ENCODE peak calls at places on chromosomes 5 and 9, in four cellular contexts. D, Q, Y and G are unnamed samples.

GRCh38 chr5:142585451-142585850 is 100.4 kb downstream of the FGF1 start:
- DNase-seq in D (no peak), Q (no peak), Y (no peak), G (no peak)

GRCh38 chr5:172303996-172304335 is 20.4 kb upstream of the UBTD2 start:
- DNase-seq in D (no peak), Q (no peak), Y (no peak), G (no peak)

GRCh38 chr5:133991171-133991910 is 13.4 kb downstream of the VDAC1 start:
- DNase-seq in D (no peak), Q (no peak), Y (no peak), G (no peak)

GRCh38 chr5:128770907-128771306 is 194.4 kb upstream of the SLC27A6 start:
- DNase-seq in D (no peak), Q (no peak), Y (no peak), G (no peak)

GRCh38 chr5:65808261-65808741 is 86.3 kb downstream of the NLN start:
- DNase-seq in D (no peak), Q (no peak), Y (no peak), G (no peak)

GRCh38 chr5:85132269-85132668 is 747.6 kb upstream of the EDIL3 start:
- DNase-seq in D (no peak), Q (peak), Y (no peak), G (no peak)

GRCh38 chr9:79896390-79896789 is 324.6 kb downstream of the TLE4 start:
- DNase-seq in D (no peak), Q (no peak), Y (no peak), G (no peak)

GRCh38 chr5:110031402-110032140 is 341.8 kb downstream of the MAN2A1 start:
- DNase-seq in D (no peak), Q (no peak), Y (no peak), G (no peak)

GRCh38 chr5:116482394-116482793 is 92.2 kb downstream of the SEMA6A start:
- DNase-seq in D (no peak), Q (peak), Y (no peak), G (no peak)

GRCh38 chr9:16671591-16672137 is 198.8 kb downstream of the BNC2 start:
- DNase-seq in D (no peak), Q (peak), Y (no peak), G (no peak)

GRCh38 chr5:32961066-32961429 is 249.9 kb downstream of the NPR3 start:
- DNase-seq in D (no peak), Q (no peak), Y (no peak), G (no peak)

GRCh38 chr9:93463638-93464248 is 10.4 kb upstream of the FAM120AOS start:
- DNase-seq in D (no peak), Q (no peak), Y (no peak), G (no peak)

GRCh38 chr9:79193001-79193400 is 378.8 kb upstream of the TLE4 start:
- DNase-seq in D (no peak), Q (peak), Y (no peak), G (no peak)

GRCh38 chr9:94301577-94301976 is 26.9 kb downstream of the NUTM2F start:
- DNase-seq in D (no peak), Q (no peak), Y (no peak), G (no peak)

GRCh38 chr9:124506931-124507879 is at the start of gene NR5A1:
- DNase-seq in D (no peak), Q (no peak), Y (no peak), G (no peak)

GRCh38 chr5:12316812-12317211 is 412.6 kb upstream of the CTNND2 start:
- DNase-seq in D (no peak), Q (no peak), Y (no peak), G (no peak)

GRCh38 chr5:72515211-72515610 is 8.0 kb upstream of the ZNF366 start:
- DNase-seq in D (peak), Q (no peak), Y (no peak), G (no peak)

GRCh38 chr5:120463026-120463770 is 902 bp upstream of the PRR16 start:
- DNase-seq in D (no peak), Q (no peak), Y (no peak), G (no peak)

GRCh38 chr9:12696931-12697622 is 3.9 kb downstream of the TYRP1 start:
- DNase-seq in D (no peak), Q (peak), Y (no peak), G (no peak)

GRCh38 chr5:77733130-77733529 is 43.0 kb downstream of the TBCA start:
- DNase-seq in D (no peak), Q (peak), Y (no peak), G (no peak)

GRCh38 chr5:109936091-109936490 is 246.4 kb downstream of the MAN2A1 start:
- DNase-seq in D (no peak), Q (no peak), Y (no peak), G (no peak)

GRCh38 chr5:57804007-57804444 is 321.4 kb upstream of the ACTBL2 start:
- DNase-seq in D (no peak), Q (no peak), Y (no peak), G (no peak)

GRCh38 chr5:56910123-56910951 is 941 bp downstream of the SETD9 start:
- DNase-seq in D (peak), Q (no peak), Y (no peak), G (no peak)

GRCh38 chr5:168614661-168615060 is 35.5 kb upstream of the PANK3 start:
- DNase-seq in D (no peak), Q (no peak), Y (no peak), G (no peak)

GRCh38 chr9:131589124-131589711 is 43.9 kb downstream of the PRRT1B start:
- DNase-seq in D (peak), Q (no peak), Y (peak), G (no peak)

GRCh38 chr9:16337322-16338029 is 533.0 kb downstream of the BNC2 start:
- DNase-seq in D (no peak), Q (peak), Y (no peak), G (no peak)

GRCh38 chr5:79346420-79346824 is 110.5 kb downstream of the JMY start:
- DNase-seq in D (no peak), Q (no peak), Y (no peak), G (no peak)

GRCh38 chr9:93031629-93032431 is 26.7 kb upstream of the SUSD3 start:
- DNase-seq in D (no peak), Q (no peak), Y (no peak), G (no peak)

GRCh38 chr9:33192493-33193245 is 25.5 kb upstream of the B4GALT1 start:
- DNase-seq in D (no peak), Q (no peak), Y (no peak), G (no peak)

GRCh38 chr5:124743534-124744169 is 2.8 kb downstream of the ZNF608 start:
- DNase-seq in D (no peak), Q (no peak), Y (no peak), G (no peak)

GRCh38 chr5:66519626-66520025 is 76.6 kb upstream of the MAST4 start:
- DNase-seq in D (no peak), Q (no peak), Y (no peak), G (no peak)

GRCh38 chr9:109118802-109119438 is 827 bp downstream of the TMEM245 start:
- DNase-seq in D (peak), Q (peak), Y (no peak), G (no peak)

GRCh38 chr5:77259479-77259878 is 49.0 kb downstream of the PDE8B start:
- DNase-seq in D (no peak), Q (no peak), Y (no peak), G (no peak)

DNA sequence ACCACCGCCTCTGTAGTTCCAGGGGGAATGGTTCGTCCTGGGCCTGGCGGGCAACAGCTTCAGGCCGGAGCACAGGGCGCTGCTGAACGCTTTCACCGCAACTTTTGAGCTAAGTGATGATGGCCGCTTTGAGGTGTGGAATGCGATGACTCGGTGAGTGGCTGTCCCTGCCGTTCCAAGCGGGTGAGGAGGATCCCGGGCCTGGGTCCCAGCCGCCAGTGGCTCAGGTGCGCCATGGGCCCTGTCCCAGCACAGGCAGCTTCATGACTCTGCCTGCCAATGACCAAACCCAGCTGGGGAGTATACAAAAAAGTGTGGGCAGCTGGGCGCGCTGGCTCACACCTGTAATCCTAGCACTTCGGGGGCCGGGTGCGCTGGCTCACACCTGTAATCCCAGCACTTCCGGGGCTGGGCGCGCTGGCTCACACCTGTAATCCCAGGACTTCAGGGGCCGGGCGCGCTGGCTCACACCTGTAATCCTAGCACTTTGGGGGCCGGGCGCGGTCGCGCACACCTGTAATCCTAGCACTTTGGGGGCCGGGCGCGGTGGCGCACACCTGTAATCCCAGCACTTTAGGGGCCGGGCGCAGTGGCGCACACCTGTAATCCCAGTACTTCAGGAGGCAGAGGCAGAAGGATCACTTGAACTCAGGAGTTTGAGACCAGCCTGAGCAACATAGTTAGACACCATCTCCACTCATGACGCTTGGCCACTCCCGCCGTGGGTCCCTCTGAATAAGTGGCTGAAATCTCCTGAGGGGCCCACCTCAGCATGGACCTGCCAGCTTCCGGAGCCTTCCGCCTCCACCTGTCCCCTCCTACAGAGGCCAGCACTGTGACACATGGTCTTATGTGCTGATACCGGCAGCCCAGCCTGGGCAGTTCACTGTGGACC is 1.1 kb downstream of the LCN12 start:
- DNase-seq in D (no peak), Q (no peak), Y (no peak), G (no peak)
- H3K27ac ChIP-seq in D (no peak), Q (peak), Y (peak), G (no peak)

GRCh38 chr5:131164161-131164930 is 710 bp downstream of the HINT1 start:
- DNase-seq in D (peak), Q (peak), Y (peak), G (peak)
- TF ChIP-seq CTCF in D (no peak), Q (no peak), Y (no peak), G (no peak)

DNA sequence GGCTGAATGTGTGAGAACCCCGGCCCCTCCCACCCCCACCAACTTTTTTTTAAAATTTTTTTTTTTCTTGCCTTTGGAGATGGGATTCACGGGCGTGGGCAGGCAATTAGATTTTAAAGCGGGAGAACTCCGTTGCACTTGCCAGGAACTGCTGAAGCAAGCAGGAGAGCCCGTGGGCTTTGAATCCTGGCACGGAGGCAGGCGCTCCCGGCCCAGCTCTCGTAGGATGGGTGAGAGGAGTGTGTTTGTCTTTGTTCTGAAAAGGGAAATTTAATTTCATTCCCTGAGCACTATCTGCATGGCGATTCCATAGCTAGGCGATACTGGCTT is 54.3 kb upstream of the BOD1 start:
- DNase-seq in D (no peak), Q (peak), Y (no peak), G (no peak)
- H3K4me3 ChIP-seq in D (peak), Q (no peak), Y (no peak), G (peak)

GRCh38 chr5:139631520-139632165 is 16.5 kb upstream of the CXXC5 start:
- DNase-seq in D (no peak), Q (no peak), Y (no peak), G (no peak)

GRCh38 chr5:139634028-139634325 is 14.2 kb upstream of the CXXC5 start:
- DNase-seq in D (no peak), Q (no peak), Y (no peak), G (no peak)

GRCh38 chr5:139634541-139634940 is 13.6 kb upstream of the CXXC5 start:
- DNase-seq in D (no peak), Q (no peak), Y (no peak), G (no peak)

GRCh38 chr5:139635191-139635590 is 13.0 kb upstream of the CXXC5 start:
- DNase-seq in D (no peak), Q (no peak), Y (no peak), G (no peak)

DNA sequence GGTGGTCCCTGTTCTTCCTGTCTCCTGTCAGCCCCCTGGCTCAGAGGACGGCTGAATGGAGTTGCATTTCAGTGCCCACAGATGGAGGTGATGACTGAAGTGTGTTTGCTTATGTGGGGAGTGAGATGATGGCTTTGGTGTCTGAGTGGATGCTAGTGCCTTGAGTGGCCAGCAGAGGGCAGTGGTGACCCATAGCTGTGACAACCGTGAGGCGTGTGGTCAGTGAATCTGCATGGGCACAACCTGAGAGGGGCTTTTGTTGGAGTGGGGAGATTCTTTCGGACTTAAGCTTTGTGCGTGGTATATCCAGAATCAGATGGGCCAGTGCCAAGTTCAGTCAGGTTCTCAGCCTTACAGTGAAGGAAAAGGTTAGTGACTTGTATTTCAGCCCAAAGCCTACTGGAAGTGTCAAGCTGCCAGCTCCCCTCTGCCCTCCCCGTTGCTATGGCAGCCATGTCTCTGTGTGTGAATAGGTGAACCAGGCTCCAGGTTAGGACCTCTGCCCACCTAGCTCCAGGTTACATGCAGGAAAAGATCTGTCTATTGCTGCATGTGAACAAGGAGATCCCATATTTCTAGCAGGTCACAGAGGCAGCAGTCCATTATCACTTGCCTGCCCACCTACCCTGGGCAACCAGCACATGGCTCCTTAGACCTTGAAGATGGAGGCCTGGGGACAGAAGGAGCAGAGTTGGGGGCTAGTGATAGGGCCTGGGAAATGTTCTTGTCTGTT is 14.7 kb upstream of the CXXC5 start:
- DNase-seq in D (peak), Q (peak), Y (peak), G (peak)
- H3K27ac ChIP-seq in D (no peak), Q (no peak), Y (no peak), G (no peak)

GRCh38 chr5:180291943-180292831 is at the start of gene MAPK9:
- DNase-seq in D (peak), Q (peak), Y (peak), G (peak)
- TF ChIP-seq CTCF in D (no peak), Q (no peak), Y (no peak), G (no peak)

GRCh38 chr5:95822408-95823240 is at the start of gene GLRX:
- DNase-seq in D (peak), Q (peak), Y (peak), G (no peak)

GRCh38 chr5:95824747-95825146 is 2.2 kb upstream of the GLRX start:
- DNase-seq in D (no peak), Q (no peak), Y (no peak), G (no peak)

GRCh38 chr5:95823738-95824609 is 1.4 kb upstream of the GLRX start:
- DNase-seq in D (peak), Q (peak), Y (peak), G (no peak)

GRCh38 chr5:95822038-95822407 is 503 bp downstream of the GLRX start:
- DNase-seq in D (peak), Q (peak), Y (peak), G (no peak)

GRCh38 chr5:95823241-95823737 is 763 bp upstream of the GLRX start:
- DNase-seq in D (no peak), Q (no peak), Y (no peak), G (no peak)
- H3K4me3 ChIP-seq in D (peak), Q (no peak), Y (peak), G (peak)

GRCh38 chr9:76817489-76817888 is 53.3 kb downstream of the PCA3 start:
- DNase-seq in D (no peak), Q (peak), Y (no peak), G (no peak)

GRCh38 chr9:76820431-76820830 is 56.2 kb downstream of the PCA3 start:
- DNase-seq in D (no peak), Q (no peak), Y (no peak), G (no peak)

DNA sequence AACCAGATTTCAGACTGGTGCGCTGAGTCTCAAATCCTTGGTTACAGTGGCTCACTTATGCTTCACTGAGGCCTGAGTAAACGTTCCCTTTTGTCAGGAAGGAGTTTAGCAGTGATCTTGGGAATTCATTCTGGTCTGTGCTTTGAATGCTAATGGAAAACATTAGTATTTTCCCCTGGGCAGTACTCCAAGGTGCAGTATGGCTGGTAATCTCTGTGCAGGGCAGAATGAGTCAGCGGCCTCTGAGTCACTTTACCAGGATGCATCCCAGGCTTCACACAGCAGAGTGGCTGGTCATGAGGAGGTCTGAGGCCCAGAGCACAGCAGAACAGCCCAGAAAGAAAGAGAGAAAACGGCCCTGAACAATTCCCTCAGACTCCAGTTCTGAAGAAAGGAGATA is 54.0 kb downstream of the PCA3 start:
- DNase-seq in D (no peak), Q (peak), Y (peak), G (peak)
- H3K27ac ChIP-seq in D (no peak), Q (no peak), Y (peak), G (peak)

GRCh38 chr5:139649082-139649991 is 1.2 kb downstream of the CXXC5 start:
- DNase-seq in D (peak), Q (no peak), Y (peak), G (no peak)

GRCh38 chr5:139651502-139651862 is 3.3 kb downstream of the CXXC5 start:
- DNase-seq in D (peak), Q (no peak), Y (no peak), G (no peak)

GRCh38 chr5:139651863-139652787 is 4.0 kb downstream of the CXXC5 start:
- DNase-seq in D (peak), Q (peak), Y (peak), G (peak)

GRCh38 chr5:139650031-139650688 is 2.0 kb downstream of the CXXC5 start:
- DNase-seq in D (peak), Q (no peak), Y (peak), G (no peak)

DNA sequence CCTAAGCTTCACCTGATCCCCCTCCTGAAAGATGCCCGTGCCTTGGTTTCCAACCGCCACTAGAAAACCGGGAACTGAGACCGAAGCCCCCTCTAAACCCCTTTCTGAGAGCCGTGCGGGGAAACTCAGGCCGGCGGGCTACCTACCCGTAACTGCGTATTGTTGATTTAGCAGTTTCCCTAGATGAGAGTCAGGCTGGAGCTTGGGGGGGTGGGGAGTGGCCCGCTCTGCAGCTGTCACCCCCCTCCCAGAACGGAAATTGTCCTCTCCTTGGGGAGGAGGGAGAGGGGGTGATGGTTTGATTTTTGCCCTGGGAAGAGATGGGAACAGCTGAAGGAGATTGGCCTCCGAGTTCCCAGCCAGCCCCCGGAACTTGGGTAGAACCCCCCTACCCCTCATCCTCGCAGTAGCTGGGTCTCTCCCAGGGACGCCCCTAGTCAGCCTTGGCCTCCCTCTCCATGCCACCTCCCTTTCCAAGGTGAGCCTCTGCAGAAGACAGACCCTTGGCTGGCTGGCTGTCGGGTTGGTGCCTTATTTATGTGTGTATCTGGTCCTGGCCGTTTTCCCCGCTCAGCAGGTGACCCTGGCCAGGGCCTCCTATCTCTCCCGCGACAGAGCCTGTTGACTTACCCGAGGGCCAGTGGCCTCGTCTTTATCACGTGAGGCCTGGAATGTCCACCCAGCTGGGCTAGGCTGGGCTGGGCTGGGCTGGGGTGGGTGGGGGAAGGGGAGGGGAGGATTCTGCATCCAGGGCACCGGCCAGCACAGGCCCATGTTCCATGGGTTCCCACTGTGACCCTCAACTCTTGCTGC is 2.7 kb downstream of the CXXC5 start:
- DNase-seq in D (peak), Q (no peak), Y (no peak), G (no peak)
- TF ChIP-seq CTCF in D (no peak), Q (peak), Y (no peak), G (no peak)

DNA sequence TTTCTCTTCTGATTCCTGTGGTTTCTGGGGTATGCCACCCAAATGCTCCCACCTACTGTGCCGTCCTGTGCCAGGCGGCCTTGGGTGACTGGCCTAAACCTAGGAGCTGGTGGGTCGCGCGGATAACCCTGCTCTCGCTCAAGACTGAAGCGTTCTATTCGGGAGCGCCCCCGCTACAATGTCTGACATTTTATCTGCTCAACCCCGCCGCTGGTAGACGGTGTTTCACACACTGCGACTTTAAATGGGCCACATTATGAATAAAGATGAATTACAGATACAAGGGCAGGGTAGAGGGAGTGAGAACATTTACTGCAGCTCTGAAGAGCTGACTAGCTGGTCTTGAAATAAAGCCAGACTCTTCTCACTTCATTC is 775 bp upstream of the PTCH1 start:
- DNase-seq in D (no peak), Q (no peak), Y (no peak), G (no peak)
- H3K4me3 ChIP-seq in D (no peak), Q (peak), Y (no peak), G (no peak)